ENCODE peak calls at places on chromosomes 2 and 18, in four cellular contexts. H is IMR-90, J is gastrocnemius medialis, P is Peyer's patch. S is an unnamed sample. For H3K4me1, the result is how much of the 10 kb centered on the place peaks cover.

GRCh38 chr18:50826027-50826426 is 6.2 kb upstream of the MRO start:
- DNase-seq in J (no peak), P (no peak), H (no peak), S (no peak)

GRCh38 chr2:25362564-25363145 is 20.9 kb upstream of the DNMT3A start:
- DNase-seq in P (peak), J (no peak), H (no peak), S (no peak)

GRCh38 chr2:127640082-127641072 is 5.6 kb upstream of the GPR17 start:
- DNase-seq in P (no peak), J (no peak), H (no peak), S (peak)

GRCh38 chr2:39715095-39715494 is 49.4 kb downstream of the TMEM178A start:
- DNase-seq in H (no peak), P (no peak), J (no peak), S (no peak)

GRCh38 chr2:200300065-200300464 is 6.4 kb upstream of the SPATS2L start:
- DNase-seq in J (no peak), H (no peak), P (no peak), S (no peak)

GRCh38 chr2:239934571-239935171 is 90.5 kb downstream of the NDUFA10 start:
- DNase-seq in P (peak), H (peak), J (peak), S (peak)

GRCh38 chr2:27446057-27446456 is 3.9 kb downstream of the KRTCAP3 start:
- DNase-seq in J (no peak), P (peak), H (no peak), S (no peak)

GRCh38 chr18:23609390-23610008 is 23.2 kb upstream of the NPC1 start:
- DNase-seq in P (no peak), J (no peak), H (no peak), S (no peak)

GRCh38 chr18:56756971-56757370 is 105.8 kb downstream of the WDR7 start:
- DNase-seq in J (peak), P (no peak), H (no peak), S (no peak)

GRCh38 chr2:14941151-14941631 is 308.7 kb downstream of the LRATD1 start:
- DNase-seq in P (no peak), J (no peak), H (peak), S (no peak)

GRCh38 chr2:19219060-19219459 is 139.4 kb downstream of the OSR1 start:
- DNase-seq in H (no peak), P (no peak), J (no peak), S (no peak)

GRCh38 chr2:175111200-175111657 is 56.8 kb downstream of the ATF2 start:
- DNase-seq in H (peak), J (no peak), P (no peak), S (no peak)

GRCh38 chr2:165639504-165639903 is 154.5 kb downstream of the GALNT3 start:
- DNase-seq in P (no peak), J (no peak), H (no peak), S (no peak)

GRCh38 chr18:52897611-52898010 is 557.6 kb downstream of the DCC start:
- DNase-seq in H (no peak), J (no peak), P (no peak), S (no peak)

GRCh38 chr2:224922142-224922727 is 120.0 kb downstream of the DOCK10 start:
- DNase-seq in P (no peak), H (peak), J (no peak), S (no peak)

GRCh38 chr2:218984239-218985020 is 554 bp downstream of the FEV start:
- DNase-seq in H (no peak), J (no peak), P (peak), S (no peak)

GRCh38 chr2:60520917-60521539 is 32.4 kb downstream of the BCL11A start:
- DNase-seq in J (no peak), P (no peak), H (no peak), S (no peak)

GRCh38 chr18:812123-812672 is at the start of gene YES1:
- DNase-seq in J (peak), H (peak), P (peak), S (peak)

GRCh38 chr2:172119089-172119488 is 16.4 kb upstream of the DLX2 start:
- DNase-seq in H (peak), P (no peak), J (no peak), S (no peak)

DNA sequence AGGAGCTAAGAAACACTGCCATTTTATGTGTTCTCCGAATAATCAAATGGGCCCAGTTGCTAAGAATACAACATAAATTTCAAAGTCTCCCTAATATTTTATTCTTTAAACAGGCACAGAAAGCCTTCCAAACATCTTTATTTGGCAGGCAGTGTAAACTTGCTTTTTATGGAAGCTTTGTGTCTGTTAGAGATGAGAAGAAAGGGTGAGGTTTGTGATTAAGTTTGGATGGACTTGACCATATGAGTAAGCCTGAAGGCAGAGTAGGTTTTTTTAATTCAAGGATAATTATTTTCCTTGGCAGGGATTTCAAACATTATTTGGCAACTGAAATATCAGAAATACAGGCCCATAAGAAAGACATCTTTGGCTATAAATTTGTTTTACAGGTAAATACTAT is 62.9 kb downstream of the COX7A2L start:
- DNase-seq in J (no peak), P (no peak), H (peak), S (no peak)
- H3K4me1 ChIP-seq in J (under half), P (under half), H (under half), S (under half)

DNA sequence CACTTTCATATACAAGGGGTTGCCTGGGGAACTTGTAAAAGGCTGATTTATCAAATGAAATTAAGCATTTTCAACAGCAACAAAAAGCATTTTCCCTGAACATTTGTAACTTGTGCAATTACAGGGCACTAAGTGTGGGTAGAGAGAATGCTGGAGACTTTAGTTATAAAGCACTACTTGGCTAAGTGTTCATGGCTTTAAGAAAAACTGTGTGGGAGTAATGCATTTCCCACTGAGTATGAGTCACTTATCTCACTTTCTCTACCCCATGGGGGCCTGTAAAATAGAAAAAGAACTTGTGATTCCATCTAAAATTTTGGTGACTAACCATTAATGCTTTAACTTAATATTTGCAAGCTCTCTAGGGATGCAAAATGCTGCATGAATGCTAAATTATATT is 193.4 kb downstream of the CCDC102B start:
- DNase-seq in P (no peak), J (no peak), H (peak), S (no peak)
- TF ChIP-seq CTCF in P (no peak), J (no peak), H (no peak), S (no peak)

GRCh38 chr18:12307251-12307736 is 747 bp upstream of the TUBB6 start:
- DNase-seq in J (peak), H (peak), P (no peak), S (no peak)

GRCh38 chr18:12307871-12308385 is at the start of gene TUBB6:
- DNase-seq in J (peak), H (peak), P (peak), S (no peak)

GRCh38 chr18:12306752-12307151 is 1.3 kb upstream of the TUBB6 start:
- DNase-seq in P (no peak), J (no peak), H (no peak), S (no peak)

GRCh38 chr18:12309683-12310198 is 1.7 kb downstream of the TUBB6 start:
- DNase-seq in P (no peak), J (no peak), H (no peak), S (no peak)

GRCh38 chr18:12308386-12309100 is 502 bp downstream of the TUBB6 start:
- DNase-seq in P (peak), H (peak), J (peak), S (no peak)
- H3K27ac ChIP-seq in P (peak), H (peak), J (peak), S (no peak)

GRCh38 chr2:207629553-207629952 is 4.4 kb upstream of the METTL21A start:
- DNase-seq in P (no peak), J (no peak), H (no peak), S (no peak)

GRCh38 chr2:207621640-207622039 is 3.6 kb downstream of the METTL21A start:
- DNase-seq in P (no peak), J (no peak), H (no peak), S (no peak)

GRCh38 chr2:207630491-207630890 is 5.3 kb upstream of the METTL21A start:
- DNase-seq in P (no peak), H (no peak), J (no peak), S (no peak)

GRCh38 chr2:207624170-207625013 is 802 bp downstream of the METTL21A start:
- DNase-seq in J (peak), P (peak), H (peak), S (peak)

DNA sequence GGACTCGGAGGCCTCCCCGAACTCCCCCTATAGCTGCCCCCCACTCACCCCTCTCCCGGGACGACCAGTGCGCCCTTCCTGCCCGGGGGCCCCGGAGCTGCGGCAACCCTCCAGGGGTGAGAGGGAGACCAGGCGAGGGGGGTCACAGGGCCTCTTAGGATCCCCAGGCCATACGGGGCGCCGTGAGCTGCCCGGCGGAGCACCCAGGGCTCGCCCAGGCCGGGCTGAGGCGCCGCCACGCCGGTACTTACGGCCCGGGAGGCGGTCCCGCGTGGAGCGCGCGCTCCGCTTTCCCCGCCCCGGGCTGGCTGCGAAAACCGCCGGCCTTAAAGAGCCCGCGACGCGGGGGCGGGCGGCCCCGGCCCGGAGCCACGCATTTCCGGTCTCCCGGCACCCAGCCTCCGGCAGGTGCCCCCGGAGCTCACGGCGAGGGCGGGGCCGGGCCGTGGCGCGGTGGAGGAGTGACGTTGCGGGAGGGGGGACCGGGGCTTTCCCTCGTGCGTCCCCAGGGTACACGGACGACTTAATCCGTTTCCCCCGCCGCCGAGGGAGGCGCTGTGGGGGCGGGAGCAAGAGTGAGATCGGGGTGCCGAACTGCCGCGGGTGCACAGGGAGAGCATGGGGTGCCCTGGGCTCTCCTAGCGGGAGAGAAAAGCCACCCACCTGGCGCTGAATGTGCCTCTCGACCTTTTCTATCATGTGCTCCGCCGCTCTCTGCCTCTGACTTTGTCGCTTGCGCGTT is at the start of gene METTL21A:
- DNase-seq in J (peak), P (peak), H (peak), S (peak)
- H3K4me1 ChIP-seq in J (under half), P (under half), H (under half), S (under half)

GRCh38 chr2:241730679-241731293 is 3.6 kb upstream of the D2HGDH start:
- DNase-seq in J (no peak), H (no peak), P (no peak), S (no peak)

GRCh38 chr2:241736111-241736510 is 1.7 kb downstream of the D2HGDH start:
- DNase-seq in P (no peak), J (no peak), H (no peak), S (no peak)

GRCh38 chr2:241733391-241734207 is 831 bp upstream of the D2HGDH start:
- DNase-seq in J (no peak), P (no peak), H (no peak), S (no peak)

GRCh38 chr2:241734467-241735208 is at the start of gene D2HGDH:
- DNase-seq in H (peak), P (peak), J (peak), S (peak)

GRCh38 chr2:241734208-241734466 is 293 bp upstream of the D2HGDH start:
- DNase-seq in P (no peak), H (no peak), J (no peak), S (no peak)
- TF ChIP-seq CTCF in P (no peak), H (no peak), J (no peak), S (peak)

GRCh38 chr18:54957987-54958386 is 1.3 kb downstream of the CCDC68 start:
- DNase-seq in H (peak), P (no peak), J (no peak), S (no peak)
- H3K27ac ChIP-seq in H (no peak), P (no peak), J (no peak), S (no peak)

DNA sequence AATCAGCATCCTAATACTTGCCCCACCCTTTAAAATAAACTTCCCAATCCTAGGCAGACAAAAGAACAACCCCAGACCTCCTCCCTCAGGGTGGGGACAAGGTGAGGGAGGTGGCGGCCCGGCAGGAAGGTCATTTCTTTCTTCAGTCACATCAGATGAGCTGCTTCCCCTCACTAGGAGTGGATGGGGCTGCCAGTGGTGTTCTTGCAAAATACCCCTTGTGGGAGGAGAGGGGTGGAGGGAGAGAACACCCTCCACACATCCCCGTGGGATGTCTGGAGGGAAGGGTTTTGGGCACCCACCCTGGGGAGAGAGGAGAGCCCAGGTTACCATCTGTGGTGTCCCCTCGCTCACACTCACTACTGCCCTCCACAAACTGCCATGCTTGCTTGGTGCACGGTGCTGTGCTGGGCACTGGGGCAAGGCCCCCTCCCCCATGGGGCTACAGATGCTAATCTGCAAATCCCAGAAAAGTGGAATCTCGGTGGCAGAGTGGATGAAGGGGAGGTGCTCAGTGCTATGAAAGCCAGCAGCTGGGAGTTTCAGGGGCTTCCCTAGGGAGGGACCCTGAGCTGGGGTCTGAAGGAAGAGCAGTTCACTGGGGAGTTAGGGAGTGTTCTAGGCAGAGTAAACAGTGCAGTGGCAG is 63.9 kb downstream of the ODC1 start:
- DNase-seq in H (no peak), P (no peak), J (no peak), S (no peak)
- H3K4me1 ChIP-seq in H (under half), P (half or more), J (under half), S (under half)

GRCh38 chr2:121479882-121480522 is 50.7 kb upstream of the RNU4ATAC start:
- DNase-seq in P (peak), J (no peak), H (no peak), S (no peak)
- TF ChIP-seq CTCF in P (peak), J (no peak), H (no peak), S (peak)

DNA sequence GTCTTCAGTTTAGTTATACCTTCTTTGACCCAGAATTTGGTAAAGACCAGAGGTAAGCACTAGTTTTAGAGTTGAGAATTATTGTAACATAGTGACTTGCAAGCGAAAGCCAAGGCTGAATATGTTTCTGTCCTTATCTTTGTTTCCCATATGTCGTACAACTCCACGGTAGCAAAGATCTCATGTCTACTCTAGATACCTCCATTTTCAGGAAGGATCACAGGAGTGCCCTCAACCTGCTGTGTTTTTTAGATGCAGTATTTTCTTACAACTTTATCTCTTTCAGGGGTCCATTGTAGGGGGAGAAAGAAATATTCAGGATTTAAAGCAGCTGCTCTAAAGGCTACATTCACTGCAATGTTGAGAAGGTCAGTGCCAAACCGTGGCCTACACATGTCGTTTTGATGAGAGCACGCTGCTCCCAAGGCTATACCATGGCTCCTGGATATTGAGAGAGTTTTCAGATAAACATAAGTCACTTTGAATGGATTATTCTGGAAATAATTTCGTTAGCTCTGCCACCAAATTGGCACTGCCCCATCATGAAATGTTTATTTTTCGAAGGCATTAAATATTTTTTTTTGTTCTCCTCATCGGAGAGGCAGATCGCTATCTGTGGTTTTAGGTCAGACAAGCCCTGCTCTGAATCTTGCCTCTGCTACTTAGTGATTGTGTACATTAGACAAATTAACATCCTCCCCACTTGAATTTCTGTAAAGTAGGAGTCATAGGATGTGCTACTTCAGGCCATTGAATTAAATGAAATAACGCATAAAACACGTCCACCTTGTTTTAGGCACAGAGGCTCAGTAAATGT is 2.1 kb downstream of the RHBDD1 start:
- DNase-seq in J (no peak), P (no peak), H (no peak), S (peak)
- H3K27ac ChIP-seq in J (no peak), P (peak), H (no peak), S (peak)

S was measured in DND-41.